ENCODE peak calls at places on chromosome 19, in ten cellular contexts. N is spleen, D is GM06990, X is lung, B is ascending aorta, U is IMR-90, R is suprapubic skin, J is breast epithelium, O is thoracic aorta, W is neural progenitor cell. I is an unnamed sample.

GRCh38 chr19:29942404-29943261 is 594 bp downstream of the URI1 start:
- DNase-seq in N (peak), D (peak), X (peak), B (peak), U (no peak), R (peak), J (no peak), O (no peak), W (peak), I (peak)

GRCh38 chr19:32201661-32202060 is 143.7 kb upstream of the ZNF507 start:
- DNase-seq in N (peak), D (no peak), X (peak), B (no peak), U (no peak), R (no peak), J (no peak), O (no peak), W (peak), I (peak)

GRCh38 chr19:34431681-34432402 is 3.7 kb downstream of the UBA2 start:
- DNase-seq in N (no peak), D (no peak), X (no peak), B (no peak), U (peak), R (no peak), J (no peak), O (no peak), W (no peak), I (no peak)

GRCh38 chr19:2863818-2864217 is 3.3 kb upstream of the ZNF556 start:
- DNase-seq in N (no peak), D (no peak), X (no peak), B (no peak), U (no peak), R (no peak), J (no peak), O (no peak), W (no peak), I (no peak)

GRCh38 chr19:35346193-35347052 is 1.3 kb upstream of the FFAR1 start:
- DNase-seq in N (peak), D (peak), X (no peak), B (peak), U (no peak), R (peak), J (peak), O (no peak), W (no peak), I (peak)

GRCh38 chr19:4930664-4931063 is 21.4 kb downstream of the UHRF1 start:
- DNase-seq in N (no peak), D (no peak), X (no peak), B (no peak), U (peak), R (no peak), J (no peak), O (no peak), W (no peak), I (no peak)

GRCh38 chr19:29467824-29468401 is 57.9 kb upstream of the VSTM2B start:
- DNase-seq in N (no peak), D (no peak), X (peak), B (no peak), U (peak), R (no peak), J (no peak), O (no peak), W (peak), I (peak)

GRCh38 chr19:48397636-48398328 is 4.3 kb downstream of the GRIN2D start:
- DNase-seq in N (no peak), D (no peak), X (no peak), B (no peak), U (no peak), R (no peak), J (no peak), O (no peak), W (no peak), I (no peak)

GRCh38 chr19:4923379-4923747 is 14.1 kb downstream of the UHRF1 start:
- DNase-seq in N (no peak), D (no peak), X (no peak), B (no peak), U (no peak), R (no peak), J (no peak), O (no peak), W (no peak), I (no peak)

GRCh38 chr19:6204212-6204611 is 68.7 kb downstream of the ACSBG2 start:
- DNase-seq in N (no peak), D (no peak), X (no peak), B (no peak), U (no peak), R (peak), J (peak), O (no peak), W (no peak), I (no peak)

GRCh38 chr19:14073925-14074838 is 1.6 kb downstream of the MISP3 start:
- DNase-seq in N (peak), D (no peak), X (no peak), B (no peak), U (peak), R (no peak), J (no peak), O (no peak), W (no peak), I (no peak)

GRCh38 chr19:12825259-12826131 is 8.9 kb downstream of the RTBDN start:
- DNase-seq in N (no peak), D (no peak), X (no peak), B (no peak), U (no peak), R (no peak), J (no peak), O (no peak), W (peak), I (no peak)

DNA sequence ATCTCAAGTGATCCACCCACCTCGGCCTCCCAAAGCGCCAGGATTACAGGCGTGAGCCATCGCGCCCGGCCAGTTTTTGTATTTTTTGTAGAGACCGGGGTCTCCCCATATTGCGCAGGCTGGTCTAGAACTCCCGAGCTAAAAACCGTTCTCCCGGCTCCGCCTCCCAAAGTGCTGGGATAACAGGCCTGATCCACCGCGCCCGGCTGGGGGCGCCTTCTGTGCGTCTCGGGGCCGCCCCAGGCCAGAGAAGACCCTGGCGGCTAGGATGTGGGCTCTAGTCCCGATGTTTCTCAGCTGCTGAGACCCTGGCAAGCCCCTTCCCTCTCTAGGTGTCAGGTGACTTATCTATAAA is 3.6 kb downstream of the ARHGAP45 start:
- DNase-seq in N (peak), D (no peak), X (no peak), B (no peak), U (no peak), R (no peak), J (no peak), O (no peak), W (peak), I (no peak)
- H3K4me3 ChIP-seq in N (no peak), D (no peak), X (no peak), B (no peak), U (no peak), R (no peak), J (no peak), O (no peak), W (peak), I (no peak)

GRCh38 chr19:55156202-55157063 is 1.1 kb downstream of the TNNI3 start:
- DNase-seq in N (no peak), D (no peak), X (peak), B (no peak), U (peak), R (peak), J (no peak), O (no peak), W (peak), I (no peak)
- H3K4me3 ChIP-seq in N (no peak), D (no peak), X (no peak), B (no peak), U (no peak), R (peak), J (peak), O (no peak), W (peak), I (no peak)

DNA sequence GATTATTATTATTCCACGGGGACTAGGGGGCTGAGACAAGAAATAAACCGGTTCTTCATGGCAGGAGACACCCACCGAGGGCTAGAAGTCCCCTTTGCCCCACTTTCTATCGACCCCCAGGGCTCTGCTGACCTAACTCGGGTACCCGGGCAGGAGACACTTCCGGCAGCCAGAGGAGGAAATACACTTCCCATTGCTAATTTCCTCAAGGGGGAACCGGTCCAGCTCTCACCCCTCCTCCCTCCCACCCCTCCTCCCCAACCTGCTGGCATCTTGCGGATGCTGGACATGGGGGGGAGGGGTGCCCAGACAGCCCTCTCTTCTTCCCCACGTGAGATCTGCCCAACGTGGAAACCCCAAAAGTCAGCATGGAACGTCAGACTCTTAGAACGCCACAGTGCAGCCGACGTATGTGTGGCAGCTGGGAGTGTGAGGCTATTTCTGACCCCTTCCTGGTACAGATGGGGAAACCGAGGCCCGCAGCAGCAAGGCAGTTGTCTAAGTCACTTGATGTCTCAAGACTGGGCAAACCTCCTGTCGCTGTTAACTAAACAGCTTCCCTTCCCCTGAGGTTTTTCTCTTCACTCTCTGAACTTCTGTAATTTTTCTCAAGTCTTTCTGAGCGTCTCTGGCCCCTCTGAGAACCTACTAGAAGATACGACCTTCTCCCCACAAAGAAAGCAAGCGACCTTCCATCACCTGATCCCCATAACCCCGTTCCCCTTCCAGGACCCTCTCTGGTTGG is 3.6 kb downstream of the GPR4 start:
- DNase-seq in N (no peak), D (no peak), X (no peak), B (no peak), U (no peak), R (no peak), J (no peak), O (no peak), W (no peak), I (no peak)
- H3K4me3 ChIP-seq in N (peak), D (no peak), X (no peak), B (no peak), U (no peak), R (peak), J (no peak), O (peak), W (no peak), I (peak)

DNA sequence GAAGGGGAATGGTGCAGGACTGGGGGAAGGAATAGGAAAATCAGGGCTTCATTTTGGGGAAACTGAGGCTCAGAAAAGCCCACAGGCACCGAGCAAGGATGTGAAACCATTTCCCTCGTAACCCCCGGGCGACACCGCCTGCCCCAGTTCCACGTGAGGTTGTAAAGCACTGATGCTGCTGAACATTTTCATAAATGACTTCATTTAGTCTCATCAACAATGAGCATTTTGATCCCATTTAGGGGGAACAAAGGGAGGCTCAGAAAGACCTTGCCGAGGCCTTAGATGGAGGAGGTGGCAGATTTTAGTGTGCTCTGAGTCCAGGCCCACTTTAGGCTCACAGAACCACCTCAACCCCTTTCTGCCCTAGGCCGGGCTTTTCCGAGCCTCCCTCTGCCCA is 20.5 kb upstream of the FBXO27 start:
- DNase-seq in N (no peak), D (no peak), X (no peak), B (no peak), U (no peak), R (no peak), J (no peak), O (no peak), W (no peak), I (no peak)
- H3K4me3 ChIP-seq in N (no peak), D (no peak), X (no peak), B (no peak), U (no peak), R (no peak), J (no peak), O (no peak), W (no peak), I (no peak)

GRCh38 chr19:33224694-33225457 is 774 bp downstream of the SLC7A10 start:
- DNase-seq in N (no peak), D (no peak), X (no peak), B (no peak), U (no peak), R (no peak), J (no peak), O (no peak), W (no peak), I (no peak)
- H3K4me3 ChIP-seq in N (no peak), D (no peak), X (no peak), B (peak), U (no peak), R (peak), J (peak), O (peak), W (peak), I (no peak)

DNA sequence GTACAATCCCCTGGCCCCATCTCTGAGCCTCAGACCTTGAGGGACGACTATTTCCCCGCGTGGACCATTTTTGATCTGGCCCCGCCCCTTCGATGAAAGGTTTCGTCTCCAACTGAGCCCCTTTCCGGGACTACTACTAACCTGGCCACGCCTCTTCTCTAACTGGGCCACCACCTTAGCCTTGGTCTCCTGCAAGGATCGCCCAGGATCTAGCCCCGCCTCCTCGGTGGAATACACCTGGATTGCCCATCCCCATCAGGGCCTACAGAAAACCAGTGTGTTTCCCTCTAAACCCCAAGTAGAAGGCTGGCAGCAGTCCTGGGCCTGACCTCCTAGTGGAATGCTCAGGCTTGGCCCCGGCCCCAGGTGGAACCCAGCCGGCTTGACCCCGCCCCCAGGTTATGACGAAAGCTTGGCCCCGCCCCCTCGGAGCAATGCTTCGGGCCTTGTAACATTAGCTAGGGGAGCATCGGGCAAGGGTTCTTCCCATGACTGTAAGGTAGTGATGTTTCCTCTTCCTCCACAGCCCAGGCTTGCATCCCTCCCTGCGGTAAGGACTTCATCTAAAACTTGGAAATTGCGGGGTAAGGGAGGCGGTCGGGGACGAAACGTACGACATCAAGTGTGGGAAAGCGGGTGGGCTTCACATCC is 9.1 kb downstream of the SPACA6 start:
- DNase-seq in N (peak), D (no peak), X (peak), B (peak), U (peak), R (peak), J (peak), O (peak), W (peak), I (no peak)
- H3K4me3 ChIP-seq in N (no peak), D (no peak), X (no peak), B (no peak), U (no peak), R (peak), J (peak), O (no peak), W (peak), I (no peak)